ENCODE peak calls at places on chromosomes 7 and 10, in nine cellular contexts. Q is fibroblast of the aortic adventitia; R is naive thymus-derived CD4-positive, alpha-beta T cell; D is RWPE2; L is upper lobe of right lung; O is heart left ventricle; N is lung; I is esophagus muscularis mucosa; Y is epithelial cell of esophagus. Z is an unnamed sample.

GRCh38 chr7:120586561-120586960 is 271.4 kb downstream of the TSPAN12 start:
- DNase-seq in Q (no peak), R (no peak), D (no peak), L (no peak), O (no peak), N (no peak), I (no peak), Y (no peak), Z (no peak)

GRCh38 chr7:79471283-79471682 is 17.8 kb upstream of the MAGI2 start:
- DNase-seq in Q (peak; percentile 28), R (no peak), D (no peak), L (no peak), O (no peak), N (no peak), I (no peak), Y (no peak), Z (no peak)

GRCh38 chr10:43574906-43575305 is 490 bp upstream of the ZNF239 start:
- DNase-seq in Q (no peak), R (no peak), D (no peak), L (no peak), O (no peak), N (no peak), I (no peak), Y (no peak), Z (no peak)

GRCh38 chr7:155007947-155008346 is 5.0 kb upstream of the PAXIP1 start:
- DNase-seq in Q (no peak), R (peak; percentile 30), D (no peak), L (no peak), O (no peak), N (no peak), I (no peak), Y (peak; percentile 15), Z (no peak)

GRCh38 chr10:790821-791551 is 101.5 kb upstream of the DIP2C start:
- DNase-seq in Q (no peak), R (no peak), D (no peak), L (no peak), O (no peak), N (no peak), I (no peak), Y (no peak), Z (no peak)

GRCh38 chr10:24240001-24240751 is 31.2 kb downstream of the KIAA1217 start:
- DNase-seq in Q (peak; percentile 62), R (no peak), D (no peak), L (no peak), O (no peak), N (no peak), I (no peak), Y (peak; percentile 54), Z (peak; percentile 41)

GRCh38 chr10:86661161-86662025 is 6.9 kb upstream of the LDB3 start:
- DNase-seq in Q (peak; percentile 66), R (no peak), D (no peak), L (peak; percentile 61), O (peak; percentile 81), N (no peak), I (no peak), Y (peak; percentile 51), Z (no peak)

GRCh38 chr7:54109501-54109900 is 432.7 kb upstream of the VSTM2A start:
- DNase-seq in Q (no peak), R (no peak), D (no peak), L (no peak), O (no peak), N (no peak), I (no peak), Y (peak; percentile 19), Z (no peak)

GRCh38 chr10:51700228-51700835 is 937 bp upstream of the CSTF2T start:
- DNase-seq in Q (no peak), R (no peak), D (no peak), L (no peak), O (no peak), N (peak; percentile 47), I (no peak), Y (peak; percentile 36), Z (peak; percentile 74)

GRCh38 chr7:7989985-7990761 is 21.6 kb downstream of the GLCCI1 start:
- DNase-seq in Q (no peak), R (no peak), D (no peak), L (no peak), O (no peak), N (no peak), I (no peak), Y (no peak), Z (no peak)

GRCh38 chr10:116271593-116272496 is 1.2 kb downstream of the GFRA1 start:
- DNase-seq in Q (no peak), R (no peak), D (no peak), L (no peak), O (no peak), N (no peak), I (no peak), Y (no peak), Z (no peak)

DNA sequence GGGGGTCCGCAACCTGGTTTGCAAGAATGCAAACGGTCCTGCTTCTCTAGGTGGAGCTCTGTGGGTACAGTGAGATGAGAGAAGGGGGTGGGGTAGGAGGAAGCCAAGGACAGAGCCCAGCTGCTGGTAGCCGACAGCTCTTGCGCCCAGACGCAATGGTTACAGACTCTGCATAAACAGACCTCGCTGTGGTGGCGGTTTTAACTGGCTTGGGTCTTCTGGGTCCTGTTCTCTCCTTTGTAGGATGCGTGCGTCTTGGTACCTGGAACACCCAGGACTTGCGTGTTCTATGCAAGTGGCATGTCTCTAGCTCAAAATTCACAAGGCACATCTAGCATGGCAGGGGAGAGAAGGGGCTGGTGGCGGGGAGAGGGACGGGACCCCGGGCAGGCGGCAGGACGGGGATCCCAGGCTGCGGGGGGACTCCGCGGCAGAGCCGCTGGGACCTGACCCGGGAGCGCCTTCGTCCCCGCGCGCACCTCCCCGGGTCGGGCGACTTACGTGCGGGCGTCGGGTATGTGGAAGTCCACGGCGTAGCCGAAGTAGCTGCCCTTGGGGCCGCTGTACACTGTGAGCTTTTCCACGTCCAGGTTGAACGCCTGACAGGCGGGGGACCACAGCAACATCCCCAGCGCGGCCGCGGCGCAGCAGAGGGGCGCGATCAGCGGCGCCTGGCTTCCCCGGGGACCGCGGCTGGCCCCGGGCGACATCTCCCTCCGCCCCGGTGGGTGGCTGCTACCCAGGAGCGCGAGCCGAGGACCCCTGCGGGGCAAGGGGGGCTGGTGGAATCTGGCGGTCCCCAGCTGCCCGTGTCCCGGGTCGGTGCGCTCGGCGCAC is 442 bp downstream of the ITGA8 start:
- DNase-seq in Q (peak; percentile 16), R (no peak), D (no peak), L (no peak), O (no peak), N (no peak), I (no peak), Y (no peak), Z (no peak)
- H3K4me3 ChIP-seq in Q (peak overlapping the region; percentile 51), R (no peak overlapping the region), D (no peak overlapping the region), L (peak overlapping the region; percentile 46), O (peak overlapping the region; percentile 32), N (peak overlapping the region; percentile 36), I (peak overlapping the region; percentile 63), Y (no peak overlapping the region), Z (no peak overlapping the region)

DNA sequence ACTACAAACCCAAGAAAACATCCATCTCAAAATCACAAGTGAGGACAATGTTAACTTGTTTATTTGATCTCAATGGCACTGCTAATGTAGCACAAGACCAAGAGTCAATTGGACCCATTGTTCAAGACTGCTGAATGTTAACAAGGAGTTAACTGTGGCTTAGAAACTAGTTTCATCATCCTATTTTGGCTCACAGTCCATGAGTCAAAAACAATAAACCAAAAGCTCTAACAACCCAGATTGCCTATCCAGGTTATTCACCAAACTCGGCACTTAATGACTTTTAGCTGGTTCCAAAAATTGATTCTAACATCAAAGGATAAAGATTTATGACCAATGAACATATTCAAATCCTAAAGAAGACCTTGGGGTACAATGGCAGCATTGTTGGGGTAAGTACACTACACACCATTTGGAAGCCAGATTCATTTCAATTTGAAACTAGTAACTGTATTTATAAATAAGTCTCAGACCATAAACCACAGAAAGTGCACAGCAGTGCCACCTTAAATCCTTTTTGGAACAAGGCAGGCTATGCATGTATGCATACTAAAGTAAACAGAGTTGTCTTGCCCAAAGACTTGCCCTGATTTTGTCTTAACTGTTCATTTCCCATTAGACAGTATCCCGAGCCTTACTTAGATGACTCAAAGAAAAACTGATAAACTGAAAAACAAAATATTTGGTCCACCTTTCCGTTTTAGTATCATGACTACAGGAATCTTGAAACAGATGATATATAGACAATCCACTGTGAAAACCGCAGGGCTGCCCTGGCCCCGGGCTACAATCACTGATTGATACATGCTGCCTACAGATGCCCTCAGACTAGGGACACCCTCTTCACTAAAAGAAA is 84.5 kb downstream of the SRPK2 start:
- DNase-seq in Q (peak; percentile 74), R (no peak), D (no peak), L (no peak), O (no peak), N (no peak), I (no peak), Y (peak; percentile 62), Z (no peak)
- H3K4me3 ChIP-seq in Q (peak overlapping the region; percentile 40), R (no peak overlapping the region), D (no peak overlapping the region), L (no peak overlapping the region), O (no peak overlapping the region), N (no peak overlapping the region), I (peak overlapping the region; percentile 7), Y (no peak overlapping the region), Z (no peak overlapping the region)

DNA sequence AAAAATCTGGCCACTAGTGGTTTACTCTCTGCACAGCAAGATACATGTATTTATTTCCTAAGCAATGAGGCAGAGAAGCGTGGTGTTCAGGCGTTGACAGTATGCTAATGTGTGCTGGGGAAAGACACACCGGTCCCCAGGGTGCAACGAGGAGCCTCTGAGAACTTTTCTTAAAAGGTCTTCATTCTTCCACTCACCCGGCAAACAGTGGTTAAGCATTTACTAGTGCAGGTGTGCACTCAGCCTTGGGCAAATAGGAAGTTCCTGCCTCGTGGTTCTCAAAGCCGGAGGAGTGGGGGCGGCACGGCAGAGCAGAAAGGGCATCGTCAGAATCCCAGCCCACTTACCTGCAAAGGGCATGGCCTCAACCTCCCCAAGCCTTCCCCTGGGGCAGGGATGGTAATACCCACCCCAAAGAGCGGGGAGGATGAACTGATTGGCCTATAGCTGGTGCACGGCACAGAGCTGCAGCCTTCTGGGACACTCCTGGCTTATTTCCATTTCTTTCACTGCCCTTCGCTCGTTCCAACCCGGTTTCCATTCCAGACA is 184.3 kb upstream of the CTBP2 start:
- DNase-seq in Q (no peak), R (no peak), D (no peak), L (no peak), O (no peak), N (peak; percentile 33), I (no peak), Y (no peak), Z (no peak)
- H3K4me3 ChIP-seq in Q (no peak overlapping the region), R (no peak overlapping the region), D (no peak overlapping the region), L (peak overlapping the region; percentile 27), O (no peak overlapping the region), N (no peak overlapping the region), I (no peak overlapping the region), Y (no peak overlapping the region), Z (no peak overlapping the region)

DNA sequence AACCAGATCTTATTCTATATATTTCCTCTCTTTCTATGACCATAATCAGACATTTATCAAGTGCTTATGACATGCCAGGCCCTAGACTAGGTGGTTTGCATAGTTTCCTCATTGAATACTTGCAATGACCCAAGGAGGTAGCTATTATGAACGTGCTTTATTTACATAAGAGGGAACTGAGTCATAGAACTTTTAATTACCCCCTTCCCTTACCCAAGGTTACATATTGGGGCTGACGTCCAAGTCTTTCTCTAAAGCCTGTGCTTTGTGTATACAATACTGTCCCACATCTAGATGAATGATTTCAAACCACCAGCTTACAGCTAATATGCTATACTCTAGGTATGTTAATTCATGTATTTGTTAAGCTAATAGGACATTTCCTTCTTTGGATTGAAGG is 91.9 kb upstream of the NPY start:
- DNase-seq in Q (no peak), R (no peak), D (no peak), L (no peak), O (no peak), N (no peak), I (no peak), Y (peak; percentile 9), Z (no peak)
- H3K4me3 ChIP-seq in Q (no peak overlapping the region), R (no peak overlapping the region), D (no peak overlapping the region), L (no peak overlapping the region), O (no peak overlapping the region), N (no peak overlapping the region), I (no peak overlapping the region), Y (no peak overlapping the region), Z (no peak overlapping the region)

Z was measured in thyroid gland.